ENCODE peak calls at places on chromosomes 6 and 20, in nine cellular contexts. E is mucosa of gallbladder; V is endothelial cell of umbilical vein; Q is hypothalamus; R is kidney; W is GM10248; P is midbrain; L is IMR-90; S is CD8-positive, alpha-beta T cell. U is an unnamed sample.

GRCh38 chr20:23320317-23320716 is 30.3 kb upstream of the NXT1 start:
- DNase-seq in E (no peak), S (no peak), L (peak; percentile 17), Q (no peak), P (no peak), W (no peak), V (peak; percentile 21), R (no peak), U (peak; percentile 67)

GRCh38 chr6:3711776-3712175 is 39.7 kb downstream of the PXDC1 start:
- DNase-seq in V (no peak), W (no peak), Q (no peak), E (peak; percentile 32), S (no peak), R (no peak), P (no peak), L (no peak), U (no peak)

GRCh38 chr6:97394160-97394748 is 111.2 kb upstream of the MMS22L start:
- DNase-seq in W (peak; percentile 54), E (peak; percentile 53), S (no peak), L (peak; percentile 57), R (no peak), P (peak; percentile 60), V (peak; percentile 75), Q (peak; percentile 34), U (peak; percentile 90)

GRCh38 chr20:33568378-33569289 is 78.7 kb downstream of the CBFA2T2 start:
- DNase-seq in L (no peak), V (no peak), Q (peak; percentile 48), P (peak; percentile 65), S (no peak), R (no peak), E (no peak), W (peak; percentile 30), U (no peak)

GRCh38 chr6:112253842-112254816 is at the start of gene LAMA4:
- DNase-seq in E (peak; percentile 25), W (peak; percentile 15), S (no peak), Q (peak; percentile 52), V (peak; percentile 86), L (peak; percentile 69), P (peak; percentile 39), R (peak; percentile 79), U (no peak)

GRCh38 chr6:55023231-55023630 is 151.1 kb upstream of the HCRTR2 start:
- DNase-seq in S (no peak), L (no peak), R (no peak), E (no peak), Q (no peak), P (no peak), W (no peak), V (no peak), U (no peak)

GRCh38 chr6:75397806-75398465 is 95.7 kb downstream of the FILIP1 start:
- DNase-seq in L (peak; percentile 62), Q (no peak), P (no peak), R (no peak), S (no peak), E (no peak), V (peak; percentile 84), W (no peak), U (no peak)

GRCh38 chr6:133809406-133809805 is 79.5 kb upstream of the TCF21 start:
- DNase-seq in R (no peak), E (no peak), V (no peak), W (no peak), Q (no peak), S (no peak), P (no peak), L (peak; percentile 48), U (no peak)

GRCh38 chr20:64277571-64278318 is 22.2 kb downstream of the PCMTD2 start:
- DNase-seq in Q (no peak), W (no peak), V (no peak), L (no peak), R (no peak), P (no peak), S (no peak), E (no peak), U (peak; percentile 74)

GRCh38 chr6:166678426-166678825 is 51.4 kb upstream of the RPS6KA2 start:
- DNase-seq in P (no peak), V (no peak), L (peak; percentile 63), E (peak; percentile 73), W (no peak), Q (no peak), S (no peak), R (no peak), U (peak; percentile 86)

GRCh38 chr6:155264704-155265320 is 999 bp downstream of the CLDN20 start:
- DNase-seq in Q (no peak), E (no peak), R (no peak), W (no peak), S (no peak), P (no peak), V (peak; percentile 21), L (no peak), U (no peak)

GRCh38 chr20:1225729-1226313 is at the start of gene RAD21L1:
- DNase-seq in V (peak; percentile 50), R (peak; percentile 94), Q (peak; percentile 26), E (peak; percentile 81), L (peak; percentile 60), S (peak; percentile 78), W (peak; percentile 95), P (peak; percentile 64), U (peak; percentile 56)

GRCh38 chr6:36656441-36656840 is 22.1 kb upstream of the CDKN1A start:
- DNase-seq in P (no peak), Q (no peak), S (no peak), R (no peak), L (no peak), E (no peak), W (no peak), V (no peak), U (no peak)

GRCh38 chr6:76684881-76685280 is 612.4 kb upstream of the IMPG1 start:
- DNase-seq in S (no peak), L (peak; percentile 2), V (no peak), P (no peak), E (no peak), R (no peak), W (no peak), Q (no peak), U (peak; percentile 19)

GRCh38 chr20:36878913-36879312 is 3.0 kb downstream of the TLDC2 start:
- DNase-seq in V (no peak), P (no peak), W (no peak), S (no peak), E (no peak), L (no peak), R (no peak), Q (no peak), U (no peak)

GRCh38 chr6:102619585-102619984 is 1226.1 kb downstream of the GRIK2 start:
- DNase-seq in E (no peak), L (peak; percentile 1), P (peak; percentile 0), Q (no peak), R (no peak), V (no peak), W (no peak), S (no peak), U (peak; percentile 32)

GRCh38 chr6:104958720-104959452 is 2.0 kb downstream of the LIN28B start:
- DNase-seq in V (no peak), E (no peak), R (no peak), P (no peak), Q (no peak), L (no peak), W (no peak), S (no peak), U (no peak)

GRCh38 chr6:140180306-140180705 is 805.9 kb upstream of the CITED2 start:
- DNase-seq in R (no peak), L (no peak), P (no peak), S (no peak), W (no peak), V (no peak), E (no peak), Q (no peak), U (no peak)

GRCh38 chr20:52143277-52143676 is 48.3 kb downstream of the ZFP64 start:
- DNase-seq in W (no peak), Q (no peak), P (no peak), R (no peak), V (no peak), E (no peak), S (no peak), L (no peak), U (no peak)

GRCh38 chr20:16423311-16424212 is 149.7 kb downstream of the KIF16B start:
- DNase-seq in R (no peak), S (no peak), V (no peak), P (no peak), W (no peak), E (no peak), Q (no peak), L (peak; percentile 36), U (no peak)

GRCh38 chr6:51570168-51570921 is 517.1 kb downstream of the PKHD1 start:
- DNase-seq in L (no peak), P (no peak), S (no peak), V (no peak), W (no peak), R (no peak), E (no peak), Q (no peak), U (no peak)

GRCh38 chr20:3334156-3334943 is 73.1 kb downstream of the DNAAF9 start:
- DNase-seq in R (no peak), L (no peak), P (peak; percentile 7), E (no peak), V (no peak), W (no peak), Q (no peak), S (no peak), U (no peak)

GRCh38 chr6:106159531-106159940 is 73.4 kb downstream of the PRDM1 start:
- DNase-seq in S (no peak), W (no peak), Q (no peak), L (peak; percentile 93), V (no peak), P (no peak), R (no peak), E (no peak), U (no peak)

GRCh38 chr20:32463642-32464400 is 105.7 kb downstream of the ASXL1 start:
- DNase-seq in V (no peak), Q (peak; percentile 84), W (no peak), R (peak; percentile 79), E (peak; percentile 76), P (peak; percentile 92), L (no peak), S (no peak), U (no peak)

GRCh38 chr6:5497896-5498578 is 236.7 kb downstream of the FARS2 start:
- DNase-seq in V (peak; percentile 14), R (no peak), Q (no peak), P (no peak), S (no peak), L (peak; percentile 62), W (no peak), E (no peak), U (no peak)

GRCh38 chr20:60258255-60258863 is 300.1 kb downstream of the CDH26 start:
- DNase-seq in R (no peak), W (no peak), P (no peak), Q (peak; percentile 10), S (no peak), V (no peak), E (peak; percentile 84), L (no peak), U (no peak)

GRCh38 chr20:50819344-50819743 is 24.5 kb downstream of the BCAS4 start:
- DNase-seq in E (no peak), R (peak; percentile 30), L (no peak), V (no peak), Q (no peak), W (no peak), P (no peak), S (no peak), U (no peak)

GRCh38 chr6:137277971-137278602 is 58.9 kb upstream of the IFNGR1 start:
- DNase-seq in Q (no peak), W (no peak), R (no peak), P (no peak), V (peak; percentile 40), E (no peak), S (no peak), L (peak; percentile 84), U (no peak)

GRCh38 chr6:154537486-154537885 is 27.0 kb upstream of the CNKSR3 start:
- DNase-seq in W (no peak), V (no peak), L (no peak), R (no peak), E (no peak), Q (no peak), S (no peak), P (no peak), U (no peak)

GRCh38 chr6:98836025-98836961 is 1.9 kb downstream of the POU3F2 start:
- DNase-seq in W (peak; percentile 17), L (no peak), V (no peak), E (no peak), R (no peak), P (peak; percentile 79), S (no peak), Q (peak; percentile 68), U (no peak)

GRCh38 chr6:151269318-151269995 is 29.7 kb downstream of the AKAP12 start:
- DNase-seq in R (no peak), V (peak; percentile 65), Q (no peak), W (no peak), P (no peak), S (no peak), E (no peak), L (peak; percentile 50), U (no peak)